ENCODE peak calls at places on chromosomes 16 and 17, in five cellular contexts. U, S, Y, O and M are unnamed samples. For H3K4me1, the result is how much of the 10 kb centered on the place peaks cover.

GRCh38 chr17:81234940-81235821 is 3.7 kb downstream of the TEPSIN start:
- DNase-seq in U (no peak), S (no peak), Y (no peak), O (peak), M (no peak)

GRCh38 chr17:74260525-74260850 is 13.5 kb upstream of the DNAI2 start:
- DNase-seq in U (no peak), S (peak), Y (peak), O (no peak), M (no peak)

GRCh38 chr17:7034955-7035590 is 742 bp upstream of the SLC16A13 start:
- DNase-seq in U (no peak), S (no peak), Y (no peak), O (no peak), M (no peak)

GRCh38 chr16:1363501-1364041 is 11.8 kb downstream of the GNPTG start:
- DNase-seq in U (peak), S (peak), Y (peak), O (peak), M (no peak)

GRCh38 chr17:8925808-8926207 is 39.7 kb downstream of the PIK3R5 start:
- DNase-seq in U (no peak), S (no peak), Y (no peak), O (no peak), M (no peak)

GRCh38 chr16:35560637-35560984 is 2101.2 kb downstream of the TP53TG3F start:
- DNase-seq in U (no peak), S (no peak), Y (no peak), O (no peak), M (no peak)

GRCh38 chr17:45261577-45262515 is at the start of gene SPATA32:
- DNase-seq in U (peak), S (peak), Y (peak), O (peak), M (no peak)

GRCh38 chr16:5056347-5056746 is 9.4 kb downstream of the C16orf89 start:
- DNase-seq in U (peak), S (peak), Y (peak), O (no peak), M (no peak)

GRCh38 chr16:67299269-67299668 is 19.9 kb downstream of the PLEKHG4 start:
- DNase-seq in U (no peak), S (no peak), Y (no peak), O (no peak), M (no peak)

GRCh38 chr17:83161298-83162034 is 82.1 kb downstream of the METRNL start:
- DNase-seq in U (peak), S (no peak), Y (no peak), O (peak), M (no peak)

GRCh38 chr17:41697122-41697962 is 8.7 kb downstream of the EIF1 start:
- DNase-seq in U (peak), S (no peak), Y (no peak), O (no peak), M (no peak)

GRCh38 chr16:56824335-56824734 is 40.7 kb upstream of the SLC12A3 start:
- DNase-seq in U (no peak), S (no peak), Y (peak), O (no peak), M (no peak)

GRCh38 chr17:622356-622755 is 92.3 kb downstream of the VPS53 start:
- DNase-seq in U (peak), S (no peak), Y (no peak), O (no peak), M (no peak)

GRCh38 chr16:89873109-89873821 is at the start of gene TCF25:
- DNase-seq in U (peak), S (peak), Y (peak), O (peak), M (no peak)

GRCh38 chr16:89869911-89870310 is 3.5 kb upstream of the TCF25 start:
- DNase-seq in U (no peak), S (no peak), Y (no peak), O (no peak), M (no peak)

GRCh38 chr16:89867918-89868317 is 5.5 kb upstream of the TCF25 start:
- DNase-seq in U (no peak), S (no peak), Y (no peak), O (no peak), M (no peak)

GRCh38 chr16:89871895-89872294 is 1.5 kb upstream of the TCF25 start:
- DNase-seq in U (no peak), S (no peak), Y (no peak), O (no peak), M (no peak)

GRCh38 chr16:89870440-89870839 is 3.0 kb upstream of the TCF25 start:
- DNase-seq in U (no peak), S (no peak), Y (no peak), O (no peak), M (no peak)
- H3K4me1 ChIP-seq in U (under half), S (under half), Y (under half), O (under half), M (under half)

DNA sequence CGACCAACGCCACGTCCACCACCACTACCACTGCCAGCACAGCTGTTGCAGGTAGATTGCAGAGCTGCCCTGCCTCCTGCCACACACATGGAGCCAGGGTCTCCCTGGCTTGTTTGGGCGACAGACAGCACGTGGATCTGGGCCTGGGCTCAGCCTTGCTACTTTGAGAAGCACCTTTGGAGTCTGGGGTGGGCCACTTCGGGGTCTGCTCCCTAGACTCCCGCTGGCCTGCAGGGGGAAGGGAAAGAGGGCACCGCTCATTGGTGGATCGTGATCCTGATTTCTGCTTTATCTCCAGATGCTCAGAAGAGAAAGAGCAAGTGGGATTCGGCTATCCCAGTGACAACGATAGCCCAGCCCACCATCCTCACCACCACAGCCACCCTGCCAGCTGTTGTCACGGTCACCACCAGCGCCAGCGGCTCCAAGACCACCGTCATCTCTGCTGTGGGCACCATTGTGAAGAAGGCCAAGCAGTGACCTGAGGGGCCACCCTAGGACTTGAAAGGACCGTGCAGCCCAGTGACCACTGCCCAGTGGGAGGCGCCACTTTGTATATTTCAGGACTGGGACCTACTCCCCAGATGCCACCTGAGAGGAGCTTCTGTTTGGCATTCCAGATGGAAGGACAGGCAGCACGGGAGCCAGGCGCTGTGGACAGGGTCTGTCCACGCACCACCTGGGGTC is 15.1 kb upstream of the ITGB4 start:
- DNase-seq in U (no peak), S (no peak), Y (no peak), O (peak), M (no peak)
- H3K27ac ChIP-seq in U (no peak), S (no peak), Y (no peak), O (peak), M (peak)

GRCh38 chr17:39332092-39332491 is 69.3 kb downstream of the FBXL20 start:
- DNase-seq in U (no peak), S (no peak), Y (no peak), O (no peak), M (no peak)

GRCh38 chr17:39327109-39327508 is 74.3 kb downstream of the FBXL20 start:
- DNase-seq in U (no peak), S (no peak), Y (no peak), O (no peak), M (no peak)

GRCh38 chr17:39325528-39326240 is 75.7 kb downstream of the FBXL20 start:
- DNase-seq in U (no peak), S (no peak), Y (no peak), O (no peak), M (no peak)

GRCh38 chr17:39328815-39329214 is 72.6 kb downstream of the FBXL20 start:
- DNase-seq in U (no peak), S (no peak), Y (no peak), O (no peak), M (no peak)
- TF ChIP-seq CTCF in U (no peak), S (no peak), Y (no peak), O (no peak), M (no peak)

DNA sequence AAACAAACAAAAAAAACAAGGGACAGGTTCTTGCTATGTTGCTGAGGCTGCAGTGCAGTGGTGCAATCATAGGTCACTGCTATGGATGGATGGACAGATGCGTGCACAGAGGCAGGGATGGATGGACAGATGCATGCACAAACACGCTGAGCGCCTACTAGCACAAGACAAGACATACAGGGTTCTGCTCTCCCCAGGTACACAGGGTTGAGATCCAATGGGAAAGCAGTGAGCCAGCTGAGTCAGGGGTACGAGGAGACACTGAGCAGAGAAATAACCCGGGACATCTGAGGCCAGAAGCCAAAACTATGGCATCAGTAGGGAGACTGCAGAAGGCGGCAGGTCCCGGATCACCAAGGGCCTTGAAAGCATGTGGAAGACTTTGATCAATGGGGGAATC is 6.2 kb downstream of the IL32 start:
- DNase-seq in U (no peak), S (no peak), Y (no peak), O (no peak), M (no peak)
- H3K4me1 ChIP-seq in U (under half), S (under half), Y (under half), O (under half), M (under half)

DNA sequence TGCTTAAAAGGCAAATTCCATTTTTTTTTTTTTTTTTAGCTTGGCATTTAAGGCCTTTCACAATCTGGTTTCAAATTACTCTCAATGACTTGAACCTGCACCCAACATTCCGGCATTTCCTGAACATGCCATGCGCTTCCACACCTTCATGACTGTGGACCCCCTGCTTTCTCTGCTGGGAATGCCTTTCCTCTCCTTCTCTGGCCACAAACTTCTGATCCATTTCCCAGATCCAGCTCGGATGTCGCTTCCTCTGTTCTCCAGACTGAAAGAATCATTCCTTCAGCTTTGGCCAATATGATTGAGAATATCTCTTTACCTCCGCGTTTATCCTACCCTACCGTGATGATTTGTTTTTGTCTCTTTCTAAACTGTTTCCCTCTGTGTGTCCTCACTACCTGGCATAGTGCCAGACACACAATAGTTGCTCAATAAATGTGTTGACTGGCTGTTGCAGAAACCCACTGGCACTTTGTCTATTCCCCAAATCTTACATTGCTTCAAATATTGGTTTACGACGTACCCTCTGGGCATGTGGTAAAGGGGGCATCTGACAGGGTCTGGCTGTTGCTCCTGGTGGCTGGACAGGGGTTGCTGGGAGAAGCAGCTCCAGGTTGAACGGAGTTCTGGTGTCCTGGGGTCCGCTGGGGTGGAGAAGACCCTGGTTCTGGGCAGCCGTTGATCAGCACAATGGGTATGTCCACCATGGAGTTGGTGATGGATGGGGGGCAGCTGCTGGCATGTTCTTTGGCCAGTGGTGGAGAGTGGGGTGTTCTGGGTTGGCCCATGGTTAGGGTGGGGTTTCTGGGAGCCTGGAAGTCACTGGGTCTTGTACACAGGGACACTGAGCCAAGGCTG is 14.7 kb downstream of the TNS4 start:
- DNase-seq in U (peak), S (no peak), Y (no peak), O (no peak), M (no peak)
- H3K27ac ChIP-seq in U (no peak), S (no peak), Y (no peak), O (peak), M (peak)

DNA sequence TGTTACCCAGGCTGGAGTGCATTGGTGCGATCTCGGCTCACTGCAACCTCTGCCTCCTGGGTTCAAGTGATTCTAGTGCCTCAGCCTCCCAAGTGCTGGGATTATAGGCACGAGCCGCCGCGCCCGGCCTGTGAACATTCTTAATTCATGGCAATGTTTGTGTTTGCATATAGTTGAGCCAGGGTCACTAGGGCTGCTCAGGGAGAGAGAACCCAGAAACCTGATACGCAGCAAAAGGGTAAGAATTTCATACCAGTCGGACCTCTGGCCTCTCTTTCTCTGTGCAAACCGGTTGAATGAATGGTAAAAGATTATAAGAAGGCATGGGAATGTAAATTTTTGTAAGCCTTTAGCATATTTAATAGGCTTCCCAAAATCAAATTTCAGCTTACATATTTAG is 6.9 kb upstream of the TMEM98 start:
- DNase-seq in U (no peak), S (no peak), Y (no peak), O (no peak), M (no peak)
- TF ChIP-seq CTCF in U (no peak), S (no peak), Y (no peak), O (no peak), M (no peak)

GRCh38 chr17:75680431-75680830 is 13.3 kb downstream of the SAP30BP start:
- DNase-seq in U (no peak), S (no peak), Y (no peak), O (no peak), M (no peak)

GRCh38 chr17:75683467-75684041 is 16.4 kb downstream of the SAP30BP start:
- DNase-seq in U (peak), S (no peak), Y (no peak), O (no peak), M (no peak)

GRCh38 chr17:75684249-75684648 is 17.1 kb downstream of the SAP30BP start:
- DNase-seq in U (no peak), S (no peak), Y (no peak), O (no peak), M (no peak)

GRCh38 chr17:75679706-75680201 is 12.6 kb downstream of the SAP30BP start:
- DNase-seq in U (peak), S (no peak), Y (no peak), O (no peak), M (no peak)

GRCh38 chr17:75681289-75681688 is 14.2 kb downstream of the SAP30BP start:
- DNase-seq in U (peak), S (no peak), Y (no peak), O (no peak), M (no peak)
- H3K4me1 ChIP-seq in U (under half), S (under half), Y (under half), O (under half), M (under half)

DNA sequence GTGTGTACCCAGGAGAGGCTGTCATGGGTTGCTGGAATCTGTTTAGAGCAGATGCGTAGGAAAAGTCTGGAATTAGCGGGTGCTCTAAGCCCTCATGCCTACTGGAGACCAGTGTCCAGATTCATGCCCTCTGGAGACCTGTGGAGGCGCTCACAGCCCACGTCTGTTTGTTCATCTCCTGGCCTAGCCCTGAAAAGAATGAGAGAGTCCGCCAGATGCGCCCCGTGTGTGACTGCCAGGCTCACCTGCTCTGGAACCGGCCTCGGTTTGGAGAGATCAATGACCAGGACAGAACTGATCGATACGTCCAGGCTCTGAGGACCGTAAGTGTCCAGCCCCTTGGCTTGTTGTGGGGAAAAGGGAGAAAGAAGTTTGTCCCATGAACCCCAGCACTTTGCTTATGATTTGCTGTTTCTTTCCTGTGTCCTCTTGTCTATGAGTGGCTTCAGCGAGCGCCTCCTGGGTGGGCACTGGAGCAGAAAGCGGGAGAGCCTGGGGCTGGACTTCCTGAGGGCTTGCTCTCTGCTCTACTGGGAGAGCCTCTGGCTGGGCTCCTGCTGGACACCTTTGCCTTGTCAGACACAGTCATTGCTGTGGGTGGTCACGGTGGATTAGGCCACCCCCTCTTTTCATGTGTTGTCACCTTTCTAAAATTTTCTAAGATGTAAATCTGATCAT is 35.3 kb downstream of the PRMT7 start:
- DNase-seq in U (no peak), S (no peak), Y (no peak), O (no peak), M (no peak)
- H3K27ac ChIP-seq in U (no peak), S (no peak), Y (no peak), O (no peak), M (no peak)

DNA sequence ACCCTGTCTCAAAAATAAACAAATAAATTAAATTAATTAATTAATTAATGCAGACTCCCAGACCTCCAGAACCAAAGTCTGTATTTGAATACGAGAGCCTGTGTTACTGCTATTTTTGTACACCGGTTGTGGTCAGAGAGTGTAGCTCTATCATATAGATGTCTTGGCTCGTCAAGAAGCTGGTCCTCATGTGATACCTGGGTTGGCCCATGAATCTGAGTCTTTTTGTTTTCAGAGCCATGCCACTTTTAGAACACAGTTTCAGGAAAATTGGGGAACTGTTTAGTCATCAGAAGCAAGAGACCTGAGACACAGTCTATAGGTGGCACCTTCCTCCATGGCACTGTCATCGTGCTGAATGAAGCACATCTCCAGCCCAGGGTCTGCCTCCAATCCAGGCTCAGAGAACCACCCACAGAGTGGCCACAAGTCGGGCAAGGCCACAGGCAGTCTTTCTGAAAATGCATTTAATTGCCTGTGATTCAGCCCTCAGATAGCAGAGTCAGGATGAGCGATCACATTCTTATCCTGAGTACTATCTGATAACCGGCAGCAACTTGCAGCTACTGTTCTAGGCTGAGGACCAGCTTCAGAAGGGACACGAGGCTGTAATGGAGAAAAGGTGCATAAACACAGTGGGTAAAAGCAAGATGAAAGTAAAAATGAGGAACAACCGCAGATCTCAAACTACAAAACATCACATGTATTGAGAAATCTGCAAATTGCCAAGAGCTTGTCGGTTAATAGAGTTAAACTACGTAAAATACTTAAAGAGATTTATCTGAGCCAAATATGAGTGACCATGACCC is 14.2 kb upstream of the HAPSTR1 start:
- DNase-seq in U (no peak), S (no peak), Y (no peak), O (no peak), M (no peak)
- TF ChIP-seq CTCF in U (no peak), S (no peak), Y (no peak), O (no peak), M (no peak)